ENCODE peak calls at places on chromosome 2, in eight cellular contexts. C is mammary epithelial cell, G is lower leg skin, B is AG10803, A is neural progenitor cell, V is heart right ventricle, F is right atrium auricular region, J is NB4. P is an unnamed sample.
A peak's percentile ranks its signal among the peaks of the same experiment; 100 is the strongest.

GRCh38 chr2:94986392-94986963 is 39.0 kb upstream of the MAL start:
- DNase-seq in V (no peak), C (peak; percentile 41), A (peak; percentile 25), B (peak; percentile 73), J (peak; percentile 64), G (peak; percentile 25), F (peak; percentile 57), P (peak; percentile 65)

GRCh38 chr2:26767129-26767528 is 3.0 kb downstream of the SLC35F6 start:
- DNase-seq in B (no peak), V (no peak), J (no peak), A (no peak), C (no peak), G (no peak), F (no peak), P (no peak)

GRCh38 chr2:36411962-36412444 is 56.4 kb downstream of the CRIM1 start:
- DNase-seq in A (peak; percentile 19), F (no peak), C (no peak), B (no peak), J (no peak), G (no peak), V (no peak), P (peak; percentile 77)

GRCh38 chr2:52260904-52261303 is 1229.0 kb upstream of the NRXN1 start:
- DNase-seq in F (no peak), G (no peak), C (no peak), A (no peak), B (peak; percentile 7), V (no peak), J (no peak), P (peak; percentile 64)

GRCh38 chr2:219274392-219274921 is 4.7 kb upstream of the DNAJB2 start:
- DNase-seq in J (no peak), F (peak; percentile 76), V (no peak), A (no peak), B (peak; percentile 87), G (no peak), C (peak; percentile 88), P (peak; percentile 75)

GRCh38 chr2:169093535-169093934 is 24.2 kb downstream of the DHRS9 start:
- DNase-seq in J (no peak), A (no peak), G (no peak), V (no peak), C (no peak), F (no peak), B (no peak), P (no peak)

GRCh38 chr2:157479081-157480027 is 35.5 kb upstream of the CYTIP start:
- DNase-seq in B (no peak), F (no peak), C (no peak), G (no peak), V (no peak), A (no peak), J (no peak), P (no peak)

GRCh38 chr2:204205548-204205947 is 269.0 kb downstream of the ICOS start:
- DNase-seq in B (no peak), J (no peak), G (no peak), V (no peak), F (no peak), A (peak; percentile 77), C (no peak), P (no peak)

GRCh38 chr2:58871469-58872142 is 630.5 kb upstream of the FANCL start:
- DNase-seq in F (no peak), C (no peak), B (no peak), V (no peak), G (no peak), A (peak; percentile 27), J (no peak), P (no peak)

GRCh38 chr2:128545829-128546228 is 227.2 kb upstream of the HS6ST1 start:
- DNase-seq in C (no peak), A (no peak), G (no peak), B (no peak), J (no peak), V (no peak), F (no peak), P (no peak)

GRCh38 chr2:2850891-2851290 is 519.8 kb upstream of the MYT1L start:
- DNase-seq in C (no peak), V (no peak), G (no peak), J (no peak), B (no peak), A (no peak), F (no peak), P (no peak)

GRCh38 chr2:30487603-30488002 is 40.6 kb downstream of the LCLAT1 start:
- DNase-seq in F (no peak), V (no peak), B (no peak), A (no peak), G (no peak), J (no peak), C (no peak), P (no peak)

GRCh38 chr2:120300385-120300784 is 45.6 kb upstream of the INHBB start:
- DNase-seq in B (no peak), J (no peak), V (no peak), A (no peak), C (no peak), G (no peak), F (no peak), P (no peak)

GRCh38 chr2:26542676-26543505 is 65.0 kb upstream of the OTOF start:
- DNase-seq in A (no peak), C (no peak), J (no peak), V (no peak), G (no peak), F (no peak), B (no peak), P (no peak)

GRCh38 chr2:197215988-197216979 is 94.3 kb downstream of the ANKRD44 start:
- DNase-seq in G (no peak), B (peak; percentile 22), V (no peak), F (no peak), C (no peak), A (no peak), J (peak; percentile 74), P (peak; percentile 6)

GRCh38 chr2:218301176-218301819 is 9.0 kb upstream of the TMBIM1 start:
- DNase-seq in V (peak; percentile 64), A (peak; percentile 91), C (peak; percentile 74), J (peak; percentile 95), G (peak; percentile 86), B (peak; percentile 70), F (peak; percentile 88), P (peak; percentile 84)

GRCh38 chr2:232887171-232887850 is 17.2 kb downstream of the SNORC start:
- DNase-seq in B (no peak), G (no peak), C (no peak), F (no peak), V (no peak), A (peak; percentile 50), J (peak; percentile 28), P (peak; percentile 13)

GRCh38 chr2:150097891-150098595 is 389.4 kb downstream of the RND3 start:
- DNase-seq in B (peak; percentile 45), A (no peak), G (no peak), C (peak; percentile 36), J (no peak), F (no peak), V (no peak), P (peak; percentile 42)
- TF ChIP-seq CTCF in B (peak; percentile 55), A (no peak), G (no peak), C (peak; percentile 54), J (no peak), F (no peak), V (no peak), P (peak; percentile 43)

GRCh38 chr2:234469972-234470371 is 26.9 kb downstream of the ARL4C start:
- DNase-seq in A (no peak), C (no peak), V (no peak), J (no peak), B (no peak), F (no peak), G (no peak), P (no peak)
- H3K4me3 ChIP-seq in A (no peak overlapping the region), C (no peak overlapping the region), V (no peak overlapping the region), J (no peak overlapping the region), B (no peak overlapping the region), F (no peak overlapping the region), G (no peak overlapping the region), P (no peak overlapping the region)

GRCh38 chr2:142920579-142920978 is 43.1 kb downstream of the KYNU start:
- DNase-seq in V (no peak), F (no peak), A (no peak), G (no peak), B (no peak), C (peak; percentile 34), J (no peak), P (no peak)
- TF ChIP-seq CTCF in V (no peak), F (no peak), A (no peak), G (no peak), B (no peak), C (no peak), J (no peak), P (no peak)

DNA sequence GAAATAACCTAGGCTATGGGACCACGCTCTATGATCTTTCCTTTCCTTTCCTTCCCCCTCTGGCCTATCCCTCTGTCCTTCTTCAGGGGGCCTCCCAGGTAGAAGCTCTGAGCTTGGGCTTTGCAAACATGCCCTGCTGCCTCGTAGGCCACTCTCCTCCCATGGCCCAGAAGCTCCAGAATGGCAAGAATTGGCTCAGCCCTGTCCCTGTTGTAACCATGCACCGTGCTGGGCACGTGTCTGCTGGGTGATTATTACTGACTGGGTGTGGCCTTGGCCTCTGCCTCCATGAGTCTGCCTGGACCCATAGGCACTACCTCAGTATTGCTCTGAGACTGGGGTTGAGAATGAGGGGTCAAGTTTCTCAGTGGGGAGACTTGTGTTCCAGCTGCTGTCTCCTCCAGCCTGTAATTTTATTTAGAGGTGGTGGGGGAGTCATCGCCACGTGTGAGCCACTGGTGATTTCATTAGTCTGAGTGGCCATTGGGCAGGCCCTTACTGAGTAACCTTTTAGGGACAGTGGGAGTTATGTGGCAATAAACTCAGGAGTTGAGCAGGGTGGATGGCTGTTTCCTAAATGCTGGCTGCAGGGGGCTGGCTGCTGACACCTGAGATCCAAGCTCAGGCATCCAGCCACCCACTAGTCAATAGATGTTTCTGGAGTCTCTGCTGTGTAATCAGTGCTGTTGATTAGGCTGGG is 157.9 kb downstream of the CLIP4 start:
- DNase-seq in F (no peak), G (no peak), A (no peak), J (no peak), B (no peak), C (no peak), V (no peak), P (no peak)
- H3K4me3 ChIP-seq in F (no peak overlapping the region), G (no peak overlapping the region), A (no peak overlapping the region), J (no peak overlapping the region), B (no peak overlapping the region), C (no peak overlapping the region), V (no peak overlapping the region), P (no peak overlapping the region)

GRCh38 chr2:151632993-151633592 is 101.2 kb downstream of the NEB start:
- DNase-seq in J (peak; percentile 45), B (peak; percentile 28), F (no peak), C (no peak), A (no peak), G (no peak), V (no peak), P (peak; percentile 36)
- TF ChIP-seq CTCF in J (no peak), B (peak; percentile 50), F (no peak), C (peak; percentile 14), A (peak; percentile 52), G (no peak), V (peak; percentile 31), P (peak; percentile 27)

DNA sequence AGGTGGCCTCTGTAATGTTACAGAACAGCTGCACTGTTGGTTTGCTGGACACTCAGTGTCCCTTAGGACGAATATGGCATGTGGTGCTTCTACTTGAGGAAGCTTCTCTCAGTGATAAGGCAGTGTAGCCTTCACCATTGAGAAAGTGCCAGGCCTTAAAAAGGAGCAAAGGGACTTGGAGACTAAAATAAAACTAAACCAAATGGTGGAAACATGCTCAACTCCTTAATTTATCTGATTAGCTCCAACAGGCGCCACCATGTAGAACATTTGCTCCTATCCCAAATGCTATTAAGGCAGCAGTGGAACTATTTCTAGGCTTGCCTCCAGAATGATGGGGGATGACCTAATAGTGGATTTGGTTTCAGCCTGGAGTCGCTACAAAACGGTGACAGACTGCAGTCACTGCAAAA is 77.5 kb upstream of the MYL1 start:
- DNase-seq in G (no peak), V (no peak), J (no peak), B (no peak), A (no peak), C (no peak), F (no peak), P (no peak)
- H3K4me3 ChIP-seq in G (no peak overlapping the region), V (no peak overlapping the region), J (no peak overlapping the region), B (no peak overlapping the region), A (no peak overlapping the region), C (no peak overlapping the region), F (no peak overlapping the region), P (no peak overlapping the region)

P was measured in fibroblast of villous mesenchyme.